ENCODE peak calls at places on chromosomes 16 and 17, in four cellular contexts. Q is choroid plexus epithelial cell, A is GM06990, I is brain microvascular endothelial cell. U is an unnamed sample.
A peak's percentile ranks its signal among the peaks of the same experiment; 100 is the strongest.

GRCh38 chr17:2049333-2050245 is 5.3 kb upstream of the HIC1 start:
- DNase-seq in Q (peak; percentile 85), A (peak; percentile 91), I (peak; percentile 83), U (no peak)

GRCh38 chr16:47143329-47143676 is 442 bp downstream of the NETO2 start:
- DNase-seq in Q (peak; percentile 68), A (peak; percentile 90), I (peak; percentile 51), U (no peak)

GRCh38 chr17:14581181-14581830 is 280.4 kb downstream of the HS3ST3B1 start:
- DNase-seq in I (no peak), Q (no peak), A (no peak), U (no peak)

GRCh38 chr16:11639925-11640899 is 28.0 kb upstream of the SNN start:
- DNase-seq in A (no peak), Q (peak; percentile 99), I (peak; percentile 97), U (peak; percentile 97)

GRCh38 chr17:78109489-78109761 is 19.1 kb downstream of the TMC6 start:
- DNase-seq in A (no peak), Q (no peak), I (no peak), U (no peak)

GRCh38 chr16:15415411-15416070 is 18.8 kb upstream of the BMERB1 start:
- DNase-seq in Q (peak; percentile 45), I (peak; percentile 37), A (no peak), U (no peak)

GRCh38 chr16:1870365-1871082 is 1.4 kb downstream of the MEIOB start:
- DNase-seq in I (peak; percentile 80), A (no peak), Q (peak; percentile 71), U (peak; percentile 21)

GRCh38 chr16:47019563-47019962 is 46.1 kb upstream of the DNAJA2 start:
- DNase-seq in A (no peak), Q (peak; percentile 49), I (no peak), U (no peak)

GRCh38 chr16:66656547-66656946 is 40.0 kb downstream of the CMTM4 start:
- DNase-seq in Q (no peak), A (no peak), I (peak; percentile 11), U (no peak)

GRCh38 chr16:66220766-66221165 is 145.7 kb upstream of the CDH5 start:
- DNase-seq in Q (no peak), A (no peak), I (no peak), U (no peak)

GRCh38 chr17:28004344-28004743 is 38.1 kb upstream of the NLK start:
- DNase-seq in Q (no peak), I (no peak), A (no peak), U (no peak)

GRCh38 chr16:71880176-71880575 is 3.8 kb downstream of the ZNF821 start:
- DNase-seq in A (no peak), Q (no peak), I (no peak), U (no peak)

GRCh38 chr16:71883193-71883848 is 661 bp downstream of the ZNF821 start:
- DNase-seq in A (peak; percentile 42), I (peak; percentile 1), Q (peak; percentile 23), U (no peak)

GRCh38 chr16:71882505-71883192 is 1.3 kb downstream of the ZNF821 start:
- DNase-seq in Q (peak; percentile 87), A (peak; percentile 55), I (peak; percentile 76), U (no peak)

GRCh38 chr16:71885261-71885650 is 1.3 kb upstream of the ZNF821 start:
- DNase-seq in Q (no peak), A (no peak), I (no peak), U (no peak)

DNA sequence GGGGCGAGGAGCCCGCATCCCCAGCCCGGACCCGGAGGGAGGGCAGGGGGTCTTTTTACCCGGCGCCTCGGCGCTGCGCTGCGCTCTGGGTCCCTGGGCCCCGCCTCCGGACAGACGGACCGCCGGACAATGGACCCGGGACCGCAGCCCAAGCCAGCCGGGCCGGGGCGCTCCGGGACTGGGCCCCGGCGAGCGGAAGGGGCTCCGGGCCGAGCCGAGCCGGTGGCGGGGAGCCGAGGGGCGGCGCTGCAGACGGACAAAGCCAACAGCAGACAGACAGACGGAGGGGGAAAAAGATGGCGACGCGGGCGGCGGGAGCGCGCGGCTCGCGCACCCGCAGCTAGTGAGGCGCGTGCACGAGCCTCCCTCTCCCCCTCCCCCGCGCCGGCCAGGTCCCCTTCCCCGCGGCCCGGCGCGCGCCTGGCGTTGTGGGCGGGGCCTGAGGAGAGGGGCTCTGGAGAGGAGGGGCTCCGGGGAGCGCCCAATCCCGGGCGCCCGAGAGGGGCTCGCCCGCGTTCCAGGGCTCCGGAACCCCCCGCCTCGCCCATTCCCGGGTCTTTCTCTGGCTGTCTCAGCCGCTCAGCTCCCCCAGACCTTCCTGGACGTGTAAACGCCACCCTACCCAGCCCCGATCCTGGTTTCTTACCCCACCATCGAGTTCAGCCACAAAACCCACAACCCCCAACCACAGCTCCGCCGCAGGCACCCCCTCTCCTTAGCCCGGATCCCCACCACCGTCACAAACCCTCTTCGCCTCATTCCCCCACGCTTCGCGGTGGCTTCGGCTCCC is at the start of gene ZNF821:
- DNase-seq in I (peak; percentile 51), Q (peak; percentile 70), A (peak; percentile 89), U (no peak)
- TF ChIP-seq CTCF in I (no peak), Q (no peak), A (no peak), U (no peak)

GRCh38 chr17:29617125-29617480 is 5.6 kb downstream of the CORO6 start:
- DNase-seq in A (peak; percentile 89), I (peak; percentile 60), Q (peak; percentile 78), U (no peak)
- TF ChIP-seq CTCF in A (peak; percentile 95), I (peak; percentile 87), Q (peak; percentile 74), U (peak; percentile 87)

GRCh38 chr17:69524854-69525253 is 110.4 kb downstream of the MAP2K6 start:
- DNase-seq in I (no peak), Q (peak; percentile 21), A (no peak), U (no peak)
- TF ChIP-seq CTCF in I (peak; percentile 12), Q (peak; percentile 39), A (peak; percentile 19), U (no peak)

GRCh38 chr17:55770220-55770870 is 19.5 kb downstream of the PCTP start:
- DNase-seq in A (no peak), Q (peak; percentile 78), I (peak; percentile 28), U (peak; percentile 4)
- TF ChIP-seq CTCF in A (peak; percentile 31), Q (peak; percentile 51), I (peak; percentile 48), U (peak; percentile 23)

DNA sequence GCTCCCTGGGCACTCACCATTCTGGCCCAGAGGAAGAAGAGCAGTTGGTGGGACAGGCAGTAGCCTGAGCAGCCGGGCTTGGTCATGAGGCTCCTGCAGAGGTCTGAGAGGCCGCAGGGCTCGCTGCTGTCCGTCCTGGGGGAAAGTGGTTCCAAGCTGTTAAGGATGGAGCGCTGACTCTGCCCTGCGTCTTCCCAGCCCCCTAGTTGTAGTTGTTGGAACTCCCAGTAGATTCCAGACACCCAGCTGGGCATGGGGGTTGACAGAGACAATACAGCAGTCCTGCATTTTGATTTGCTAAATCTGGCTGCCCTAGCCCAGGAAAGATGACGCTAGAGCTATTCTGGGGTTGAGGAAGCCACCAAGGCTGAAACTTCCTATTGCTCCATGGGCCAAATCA is 7.3 kb downstream of the C16orf89 start:
- DNase-seq in A (no peak), Q (peak; percentile 47), I (peak; percentile 45), U (no peak)
- TF ChIP-seq CTCF in A (no peak), Q (peak; percentile 55), I (peak; percentile 52), U (peak; percentile 37)

DNA sequence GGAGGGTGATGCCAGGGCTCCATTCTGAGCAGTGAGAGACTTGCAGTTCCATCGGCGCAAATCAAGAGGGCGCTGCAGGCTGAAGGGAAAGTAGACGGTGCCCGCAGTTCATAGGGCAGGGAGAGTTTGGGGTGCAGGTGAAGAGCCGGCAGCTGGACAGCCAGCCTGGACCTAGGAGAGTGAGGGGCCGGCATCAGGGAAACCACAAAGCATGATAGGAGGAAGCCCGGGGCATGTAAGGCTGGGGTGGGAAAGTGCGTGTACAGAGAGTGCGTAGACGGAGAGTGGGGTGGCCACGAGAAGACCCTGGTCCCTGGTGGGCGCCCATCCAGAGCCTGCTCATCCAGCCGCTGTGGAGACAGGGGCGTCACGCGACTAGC is 101.1 kb upstream of the CHMP6 start:
- DNase-seq in I (no peak), Q (no peak), A (no peak), U (no peak)
- TF ChIP-seq CTCF in I (no peak), Q (no peak), A (no peak), U (no peak)

GRCh38 chr17:7897773-7898172 is 9.2 kb downstream of the CHD3 start:
- DNase-seq in Q (peak; percentile 83), A (no peak), I (peak; percentile 42), U (no peak)
- TF ChIP-seq CTCF in Q (peak; percentile 62), A (peak; percentile 11), I (peak; percentile 67), U (peak; percentile 44)

GRCh38 chr16:68083861-68084503 is 1.2 kb upstream of the NFATC3 start:
- DNase-seq in I (no peak), Q (peak; percentile 64), A (no peak), U (no peak)
- TF ChIP-seq CTCF in I (peak; percentile 27), Q (peak; percentile 20), A (no peak), U (no peak)

DNA sequence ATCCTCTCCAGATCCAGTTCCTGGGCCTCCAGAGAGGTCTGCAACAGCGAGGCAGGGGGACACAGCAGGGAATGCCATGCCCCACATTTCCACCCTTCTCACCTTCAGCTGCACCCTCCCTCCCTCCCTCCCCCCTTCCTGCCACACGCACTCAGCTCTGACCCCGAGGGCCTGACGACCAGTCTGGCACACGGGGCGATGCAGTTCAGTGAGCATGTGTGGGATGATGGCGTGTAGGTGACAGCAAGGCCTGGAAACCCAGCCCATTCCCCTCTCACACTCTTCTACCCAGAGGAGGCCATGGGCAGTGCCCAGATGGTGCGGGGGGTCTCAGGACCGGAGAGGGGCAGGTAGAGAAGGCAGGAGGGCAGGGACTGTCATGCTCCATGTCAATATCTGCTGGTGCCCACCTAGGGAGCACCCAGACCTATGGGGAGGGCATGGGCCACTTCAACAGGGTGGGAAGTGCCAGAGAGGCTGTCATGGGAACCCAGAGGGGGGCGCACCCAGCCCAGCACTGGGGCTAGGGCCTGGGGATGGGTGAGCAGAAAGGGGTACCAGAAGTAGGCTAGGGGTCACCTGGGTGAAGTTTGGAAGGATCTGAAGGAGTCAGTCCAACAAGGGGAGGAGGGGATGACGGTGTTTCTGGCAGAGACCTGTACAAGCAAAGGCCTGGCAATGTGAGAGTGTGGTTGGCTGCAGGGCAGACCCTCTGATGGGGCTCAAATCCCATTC is 13.6 kb upstream of the KATNB1 start:
- DNase-seq in Q (no peak), A (no peak), I (no peak), U (no peak)
- TF ChIP-seq CTCF in Q (no peak), A (no peak), I (no peak), U (no peak)

DNA sequence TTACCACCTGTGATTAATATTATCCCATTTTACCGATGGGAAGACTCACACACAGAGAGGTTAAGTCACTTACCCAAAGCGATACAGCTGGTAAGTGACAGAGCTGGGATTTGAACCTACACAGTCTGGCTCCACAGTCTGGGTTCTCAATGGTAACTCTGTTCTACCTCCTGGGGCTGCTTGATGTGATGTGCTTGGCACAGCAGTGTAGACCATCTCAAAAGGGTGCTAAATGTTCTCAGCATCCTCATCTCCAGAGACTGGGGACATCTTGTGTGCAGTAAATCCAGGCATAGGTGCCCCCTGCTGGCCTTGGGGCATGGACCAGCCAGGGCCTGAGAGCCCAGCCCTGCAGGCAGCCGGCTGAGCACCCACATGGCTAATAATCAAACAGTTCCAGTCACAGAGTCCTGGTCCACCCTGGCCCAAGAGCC is 15.4 kb upstream of the KATNB1 start:
- DNase-seq in I (peak; percentile 60), A (no peak), Q (peak; percentile 77), U (no peak)
- TF ChIP-seq CTCF in I (peak; percentile 87), A (peak; percentile 70), Q (peak; percentile 85), U (peak; percentile 84)

U was measured in AG04449.